ENCODE peak calls at places on chromosomes 13 and 19, in four cellular contexts. U is NCI-H345, F is GM04504, Q is posterior cingulate gyrus. X is an unnamed sample.

GRCh38 chr13:73828811-73829210 is 305.4 kb downstream of the KLF12 start:
- DNase-seq in U (no peak), F (no peak), Q (no peak), X (no peak)

GRCh38 chr19:29896790-29897189 is 45.2 kb upstream of the URI1 start:
- DNase-seq in U (no peak), F (no peak), Q (no peak), X (no peak)

GRCh38 chr13:46951516-46951915 is 54.7 kb upstream of the HTR2A start:
- DNase-seq in U (no peak), Q (no peak), F (no peak), X (no peak)

GRCh38 chr19:54523403-54523802 is 20.8 kb downstream of the LAIR2 start:
- DNase-seq in Q (no peak), U (no peak), F (no peak), X (peak)

GRCh38 chr13:99215466-99215865 is 14.8 kb downstream of the UBAC2 start:
- DNase-seq in U (no peak), F (no peak), Q (no peak), X (no peak)

GRCh38 chr19:29860492-29860891 is 48.7 kb downstream of the CCNE1 start:
- DNase-seq in F (no peak), Q (no peak), U (no peak), X (no peak)

GRCh38 chr13:39565036-39565949 is 37.7 kb downstream of the LHFPL6 start:
- DNase-seq in F (peak), Q (no peak), U (no peak), X (peak)

GRCh38 chr13:87736849-87737400 is 65.8 kb downstream of the SLITRK5 start:
- DNase-seq in Q (no peak), F (no peak), U (no peak), X (no peak)

GRCh38 chr19:30690935-30691505 is 318.8 kb downstream of the ZNF536 start:
- DNase-seq in Q (no peak), U (no peak), F (no peak), X (no peak)

GRCh38 chr13:32272021-32272695 is 43.0 kb downstream of the ZAR1L start:
- DNase-seq in Q (no peak), F (no peak), U (no peak), X (no peak)

GRCh38 chr13:112693831-112694497 is 4.1 kb downstream of the ATP11A start:
- DNase-seq in F (peak), Q (no peak), U (peak), X (peak)